ENCODE peak calls at places on chromosomes 16 and 17, in nine cellular contexts. E is cardiac muscle cell, I is IMR-90, H is A549, C is ovary, D is left ventricle myocardium inferior, G is WERI-Rb-1, V is psoas muscle, T is pancreas. M is an unnamed sample.

GRCh38 chr16:59684911-59685310 is 950.8 kb upstream of the GOT2 start:
- DNase-seq in E (no peak), I (peak; percentile 41), H (no peak), C (no peak), D (no peak), G (no peak), V (no peak), T (no peak), M (no peak)

GRCh38 chr17:79626156-79626890 is 15.5 kb upstream of the RBFOX3 start:
- DNase-seq in E (no peak), I (no peak), H (no peak), C (peak; percentile 2), D (peak; percentile 4), G (peak; percentile 67), V (no peak), T (no peak), M (no peak)

GRCh38 chr17:40879026-40879425 is 6.0 kb downstream of the KRT20 start:
- DNase-seq in E (no peak), I (no peak), H (no peak), C (no peak), D (no peak), G (no peak), V (no peak), T (no peak), M (no peak)

GRCh38 chr17:44348234-44348987 is 3.3 kb downstream of the GRN start:
- DNase-seq in E (no peak), I (peak; percentile 57), H (no peak), C (no peak), D (no peak), G (peak; percentile 10), V (no peak), T (no peak), M (no peak)

GRCh38 chr17:2212328-2212981 is 91.1 kb downstream of the SMG6 start:
- DNase-seq in E (no peak), I (peak; percentile 79), H (no peak), C (no peak), D (peak; percentile 35), G (no peak), V (peak; percentile 70), T (no peak), M (peak; percentile 81)

GRCh38 chr17:49926886-49927285 is 42.1 kb upstream of the DLX4 start:
- DNase-seq in E (no peak), I (no peak), H (no peak), C (no peak), D (peak; percentile 76), G (no peak), V (peak; percentile 81), T (peak; percentile 42), M (no peak)

GRCh38 chr16:11526921-11527320 is 59.8 kb downstream of the LITAF start:
- DNase-seq in E (peak; percentile 38), I (no peak), H (no peak), C (no peak), D (no peak), G (no peak), V (no peak), T (no peak), M (no peak)

GRCh38 chr16:31382485-31383161 is 10.5 kb upstream of the ITGAD start:
- DNase-seq in E (peak; percentile 79), I (peak; percentile 40), H (peak; percentile 76), C (no peak), D (peak; percentile 63), G (peak; percentile 58), V (peak; percentile 67), T (peak; percentile 81), M (no peak)

GRCh38 chr16:89600427-89600826 is 13.0 kb upstream of the DPEP1 start:
- DNase-seq in E (no peak), I (no peak), H (no peak), C (no peak), D (no peak), G (no peak), V (no peak), T (no peak), M (no peak)

GRCh38 chr16:89602952-89603590 is 10.4 kb upstream of the DPEP1 start:
- DNase-seq in E (no peak), I (no peak), H (no peak), C (no peak), D (no peak), G (no peak), V (no peak), T (no peak), M (no peak)

GRCh38 chr16:89600956-89601355 is 12.5 kb upstream of the DPEP1 start:
- DNase-seq in E (no peak), I (no peak), H (no peak), C (no peak), D (no peak), G (no peak), V (no peak), T (no peak), M (no peak)

GRCh38 chr16:89602273-89602951 is 11.0 kb upstream of the DPEP1 start:
- DNase-seq in E (peak; percentile 44), I (peak; percentile 91), H (peak; percentile 56), C (peak; percentile 64), D (no peak), G (peak; percentile 74), V (no peak), T (no peak), M (no peak)

GRCh38 chr16:89601906-89602272 is 11.6 kb upstream of the DPEP1 start:
- DNase-seq in E (no peak), I (no peak), H (no peak), C (no peak), D (no peak), G (peak; percentile 12), V (no peak), T (no peak), M (no peak)
- H3K4me3 ChIP-seq in E (no peak overlapping the region), I (no peak overlapping the region), H (no peak overlapping the region), C (no peak overlapping the region), D (no peak overlapping the region), G (no peak overlapping the region), V (no peak overlapping the region), T (no peak overlapping the region), M (peak overlapping the region; percentile 4)

GRCh38 chr16:896261-897199 is 74.3 kb downstream of the LMF1 start:
- DNase-seq in E (no peak), I (no peak), H (no peak), C (no peak), D (no peak), G (no peak), V (peak; percentile 8), T (peak; percentile 16), M (no peak)

GRCh38 chr16:893360-893759 is 77.4 kb downstream of the LMF1 start:
- DNase-seq in E (no peak), I (no peak), H (no peak), C (no peak), D (no peak), G (peak; percentile 54), V (peak; percentile 3), T (peak; percentile 9), M (no peak)

GRCh38 chr16:894136-894535 is 76.6 kb downstream of the LMF1 start:
- DNase-seq in E (no peak), I (no peak), H (no peak), C (no peak), D (no peak), G (no peak), V (peak; percentile 29), T (peak; percentile 74), M (no peak)

GRCh38 chr16:895371-895770 is 75.4 kb downstream of the LMF1 start:
- DNase-seq in E (no peak), I (no peak), H (no peak), C (no peak), D (no peak), G (no peak), V (peak; percentile 10), T (peak; percentile 18), M (no peak)

GRCh38 chr16:894841-895240 is 75.9 kb downstream of the LMF1 start:
- DNase-seq in E (no peak), I (no peak), H (no peak), C (no peak), D (no peak), G (peak; percentile 79), V (peak; percentile 12), T (peak; percentile 37), M (no peak)
- TF ChIP-seq CTCF in E (no peak), I (no peak), H (no peak), C (no peak), D (no peak), G (peak; percentile 71), V (no peak), T (no peak), M (no peak)

GRCh38 chr16:73094371-73094770 is 46.4 kb upstream of the ZFHX3 start:
- DNase-seq in E (no peak), I (no peak), H (no peak), C (no peak), D (no peak), G (no peak), V (no peak), T (no peak), M (no peak)

GRCh38 chr16:73093146-73094144 is 45.5 kb upstream of the ZFHX3 start:
- DNase-seq in E (no peak), I (peak; percentile 54), H (no peak), C (no peak), D (no peak), G (no peak), V (peak; percentile 25), T (no peak), M (no peak)

GRCh38 chr16:73096510-73096909 is 48.6 kb upstream of the ZFHX3 start:
- DNase-seq in E (no peak), I (no peak), H (no peak), C (no peak), D (no peak), G (no peak), V (no peak), T (no peak), M (no peak)

GRCh38 chr16:73095142-73095791 is 47.3 kb upstream of the ZFHX3 start:
- DNase-seq in E (no peak), I (peak; percentile 6), H (no peak), C (no peak), D (no peak), G (no peak), V (no peak), T (no peak), M (no peak)

GRCh38 chr16:73095885-73096341 is 48.0 kb upstream of the ZFHX3 start:
- DNase-seq in E (peak; percentile 60), I (no peak), H (no peak), C (no peak), D (no peak), G (no peak), V (no peak), T (peak; percentile 36), M (no peak)
- H3K4me3 ChIP-seq in E (no peak overlapping the region), I (no peak overlapping the region), H (peak overlapping the region; percentile 12), C (no peak overlapping the region), D (no peak overlapping the region), G (no peak overlapping the region), V (no peak overlapping the region), T (no peak overlapping the region), M (no peak overlapping the region)

DNA sequence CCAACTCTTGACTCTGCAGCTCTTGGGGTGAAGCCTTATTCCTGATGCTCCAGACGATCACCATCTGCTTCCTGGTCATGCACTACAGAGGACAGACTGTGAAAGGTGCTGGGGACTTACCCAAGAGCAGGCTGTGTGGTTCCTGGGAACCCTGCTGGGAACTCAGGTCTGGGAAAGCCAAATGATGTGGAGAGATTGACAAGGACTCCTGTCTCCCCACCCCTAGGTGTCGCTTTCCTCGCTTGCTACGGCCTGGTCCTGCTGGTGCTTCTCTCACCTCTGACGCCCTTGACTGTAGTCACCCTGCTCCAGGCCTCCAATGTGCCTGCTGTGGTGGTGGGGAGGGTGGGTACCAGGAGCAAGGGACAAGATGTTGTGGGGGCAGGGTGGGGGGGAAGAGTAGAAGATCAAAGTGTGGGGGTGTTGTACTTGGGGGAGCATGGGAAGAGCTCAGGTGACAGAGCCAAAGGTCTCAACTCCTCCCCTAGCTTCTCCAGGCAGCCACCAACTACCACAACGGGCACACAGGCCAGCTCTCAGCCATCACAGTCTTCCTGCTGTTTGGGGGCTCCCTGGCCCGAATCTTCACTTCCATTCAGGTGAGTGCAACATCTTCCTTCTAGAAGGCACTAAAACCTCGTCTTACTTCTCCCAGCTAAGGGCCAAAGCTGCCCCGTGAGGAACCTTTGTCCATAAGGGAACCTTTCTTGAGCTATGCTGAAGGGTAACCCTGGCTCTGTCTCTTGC is 3.0 kb downstream of the SOX15 start:
- DNase-seq in E (peak; percentile 40), I (no peak), H (peak; percentile 85), C (no peak), D (no peak), G (peak; percentile 74), V (no peak), T (no peak), M (no peak)
- TF ChIP-seq CTCF in E (no peak), I (no peak), H (peak; percentile 73), C (no peak), D (peak; percentile 50), G (peak; percentile 76), V (no peak), T (no peak), M (peak; percentile 44)